ENCODE peak calls at places on chromosomes 3 and 15, in eight cellular contexts. M, P, X, H, D, U, B and A are unnamed samples. For H3K4me1, the result is how much of the 10 kb centered on the place peaks cover.

GRCh38 chr3:129345971-129346370 is 67.3 kb downstream of the HMCES start:
- DNase-seq in P (no peak), D (no peak), M (no peak), X (peak), B (no peak), H (no peak), U (no peak), A (no peak)

GRCh38 chr15:39213385-39213840 is 367.5 kb upstream of the THBS1 start:
- DNase-seq in X (peak), P (no peak), M (peak), U (peak), H (peak), B (peak), D (peak), A (no peak)

GRCh38 chr3:67305160-67305559 is 307.1 kb downstream of the KBTBD8 start:
- DNase-seq in M (no peak), D (no peak), U (no peak), X (no peak), H (no peak), P (no peak), B (no peak), A (no peak)

GRCh38 chr15:52496776-52497470 is 31.8 kb downstream of the MYO5A start:
- DNase-seq in P (no peak), B (no peak), X (no peak), D (peak), H (peak), U (peak), M (no peak), A (no peak)

GRCh38 chr15:74307827-74308642 is 59.4 kb downstream of the CYP11A1 start:
- DNase-seq in X (peak), P (no peak), D (peak), U (peak), M (peak), H (no peak), B (peak), A (no peak)

GRCh38 chr3:45939341-45939771 is 3.9 kb upstream of the CXCR6 start:
- DNase-seq in B (no peak), D (peak), X (peak), U (no peak), H (no peak), P (no peak), M (no peak), A (no peak)

GRCh38 chr3:58013973-58014649 is 5.9 kb downstream of the FLNB start:
- DNase-seq in D (peak), B (peak), U (no peak), X (peak), M (no peak), P (no peak), H (no peak), A (peak)

GRCh38 chr3:49647741-49648140 is 26.4 kb upstream of the APEH start:
- DNase-seq in P (no peak), U (no peak), B (no peak), D (no peak), H (no peak), M (peak), X (no peak), A (peak)

GRCh38 chr3:189309400-189309975 is 137.7 kb downstream of the TPRG1 start:
- DNase-seq in D (no peak), U (no peak), H (no peak), X (no peak), B (no peak), P (no peak), M (no peak), A (no peak)

GRCh38 chr15:45407786-45408185 is 29.4 kb upstream of the GATM start:
- DNase-seq in M (no peak), D (no peak), B (no peak), X (no peak), H (no peak), U (no peak), P (no peak), A (no peak)

GRCh38 chr3:64599651-64600050 is 88.1 kb downstream of the ADAMTS9 start:
- DNase-seq in U (no peak), D (no peak), H (no peak), B (no peak), P (no peak), M (no peak), X (no peak), A (no peak)

GRCh38 chr3:149462653-149463052 is 11.8 kb upstream of the TM4SF4 start:
- DNase-seq in X (no peak), U (no peak), D (no peak), P (no peak), M (no peak), B (no peak), H (no peak), A (no peak)

GRCh38 chr15:39282663-39283208 is 298.1 kb upstream of the THBS1 start:
- DNase-seq in P (no peak), U (no peak), B (no peak), D (no peak), X (no peak), H (no peak), M (no peak), A (no peak)

GRCh38 chr15:22895465-22896190 is 57.2 kb downstream of the NIPA2 start:
- DNase-seq in X (no peak), H (peak), U (peak), P (no peak), D (peak), B (no peak), M (no peak), A (no peak)

GRCh38 chr15:39181901-39182300 is 399.0 kb upstream of the THBS1 start:
- DNase-seq in P (no peak), U (no peak), X (no peak), H (no peak), D (no peak), M (no peak), B (no peak), A (no peak)

GRCh38 chr3:154955907-154956533 is 124.1 kb upstream of the MME start:
- DNase-seq in M (no peak), B (no peak), P (no peak), D (no peak), X (no peak), U (no peak), H (no peak), A (no peak)

GRCh38 chr3:196186661-196187573 is 24.3 kb downstream of the ZDHHC19 start:
- DNase-seq in X (no peak), P (no peak), U (no peak), B (peak), M (no peak), D (peak), H (no peak), A (peak)
- H3K4me3 ChIP-seq in X (no peak), P (peak), U (no peak), B (no peak), M (no peak), D (no peak), H (no peak), A (peak)

GRCh38 chr3:82637574-82637973 is 876.1 kb upstream of the GBE1 start:
- DNase-seq in H (no peak), M (no peak), D (no peak), X (no peak), U (no peak), B (no peak), P (no peak), A (no peak)

GRCh38 chr3:82629937-82630336 is 868.5 kb upstream of the GBE1 start:
- DNase-seq in H (no peak), P (no peak), U (no peak), M (no peak), B (no peak), D (no peak), X (no peak), A (no peak)

GRCh38 chr3:82627733-82628132 is 866.3 kb upstream of the GBE1 start:
- DNase-seq in X (no peak), U (no peak), P (no peak), D (no peak), B (no peak), H (no peak), M (no peak), A (no peak)

GRCh38 chr3:82628385-82629014 is 867.1 kb upstream of the GBE1 start:
- DNase-seq in U (no peak), B (no peak), P (no peak), X (no peak), M (no peak), H (no peak), D (no peak), A (no peak)

DNA sequence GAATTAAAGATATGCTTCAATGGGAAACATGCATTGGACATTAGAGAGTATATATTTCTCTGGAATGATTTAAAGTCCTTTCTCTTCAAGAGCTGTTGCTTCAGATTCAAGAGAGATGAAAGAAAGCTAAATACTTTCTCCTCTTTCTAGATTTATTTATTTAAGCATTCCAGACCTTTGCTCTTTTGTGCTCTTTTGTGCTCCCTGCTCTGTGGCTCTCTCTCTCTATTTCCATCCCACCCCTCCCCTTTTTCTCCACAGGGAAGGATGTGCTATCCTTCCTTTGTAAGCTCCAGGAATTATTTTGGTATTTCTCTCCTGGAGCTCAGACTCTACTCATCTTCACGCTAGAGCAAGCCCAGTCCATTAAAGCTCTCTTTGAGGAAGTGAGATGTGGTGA is 871.9 kb upstream of the GBE1 start:
- DNase-seq in X (no peak), D (peak), H (no peak), P (no peak), M (no peak), U (no peak), B (no peak), A (no peak)
- H3K4me1 ChIP-seq in X (under half), D (under half), H (under half), P (under half), M (under half), U (under half), B (under half), A (under half)

GRCh38 chr15:43777293-43777819 is 590 bp upstream of the ELL3 start:
- DNase-seq in M (peak), D (peak), H (no peak), U (peak), B (peak), X (peak), P (no peak), A (peak)

GRCh38 chr15:43775411-43775965 is 1.3 kb downstream of the ELL3 start:
- DNase-seq in X (no peak), P (no peak), D (peak), U (peak), M (peak), H (peak), B (peak), A (peak)

GRCh38 chr15:43779016-43779415 is 2.2 kb upstream of the ELL3 start:
- DNase-seq in P (no peak), X (no peak), B (no peak), M (no peak), U (no peak), D (no peak), H (no peak), A (no peak)

GRCh38 chr15:43776101-43776717 is 557 bp downstream of the ELL3 start:
- DNase-seq in P (peak), D (peak), X (no peak), B (peak), U (no peak), M (peak), H (no peak), A (no peak)

DNA sequence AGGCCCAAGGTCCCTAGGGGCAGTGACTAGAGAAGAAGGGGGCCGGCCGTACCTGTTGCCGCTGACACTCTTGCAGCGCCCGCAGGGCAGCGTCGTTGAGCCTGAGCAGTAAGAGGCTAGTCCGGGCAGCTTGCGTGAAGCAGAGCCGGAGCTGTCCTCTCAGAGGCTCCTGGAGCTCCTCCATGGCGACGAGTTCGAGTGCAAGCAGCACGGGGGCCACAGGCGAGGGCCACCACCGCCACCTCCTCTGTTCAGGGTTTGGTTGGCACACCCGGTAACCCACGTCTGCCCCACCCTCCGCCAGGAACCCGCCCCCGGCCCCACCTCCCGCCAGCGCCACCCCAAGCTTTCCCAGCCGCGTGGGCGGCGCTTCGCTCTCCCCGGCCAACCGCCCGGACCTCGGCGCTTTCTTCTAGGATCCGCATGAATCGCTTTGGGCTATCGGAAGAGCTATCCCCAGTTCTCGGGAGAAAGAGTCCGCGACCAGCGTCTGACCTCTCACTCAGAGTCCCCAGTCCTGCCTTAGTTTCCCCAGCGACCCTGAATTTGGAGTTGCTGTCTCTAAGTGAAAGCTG is at the start of gene ELL3:
- DNase-seq in B (peak), D (peak), X (peak), M (peak), P (no peak), H (no peak), U (peak), A (peak)
- H3K27ac ChIP-seq in B (peak), D (no peak), X (no peak), M (no peak), P (peak), H (peak), U (peak), A (peak)

GRCh38 chr15:32998182-32998581 is 196.3 kb downstream of the FMN1 start:
- DNase-seq in B (no peak), H (no peak), X (no peak), P (no peak), U (no peak), D (no peak), M (no peak), A (no peak)
- H3K4me3 ChIP-seq in B (no peak), H (no peak), X (no peak), P (no peak), U (no peak), D (no peak), M (no peak), A (no peak)

DNA sequence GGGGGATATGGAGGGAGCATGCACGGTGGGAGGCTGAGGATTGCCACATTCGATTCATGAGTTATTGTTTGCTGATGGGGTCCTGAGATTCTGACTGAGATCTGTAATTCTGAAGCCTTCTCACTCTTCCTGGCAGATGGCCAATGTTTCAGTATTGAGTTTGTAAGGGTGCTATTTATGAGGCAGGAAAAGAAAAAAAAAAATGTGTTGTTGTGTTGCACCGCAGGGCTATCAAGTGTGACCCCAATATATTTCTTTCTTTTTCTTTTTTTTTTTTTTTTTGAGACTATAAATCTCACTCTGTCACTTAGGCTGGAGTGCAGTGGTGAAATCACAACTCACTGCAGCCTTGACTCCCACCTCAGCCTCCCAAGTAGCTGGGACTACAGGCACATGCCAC is 3.2 kb upstream of the SENP2 start:
- DNase-seq in X (no peak), P (no peak), D (no peak), H (no peak), M (no peak), U (no peak), B (no peak), A (no peak)
- H3K4me1 ChIP-seq in X (under half), P (under half), D (under half), H (under half), M (under half), U (under half), B (under half), A (under half)

GRCh38 chr3:65810277-65810676 is 228.4 kb downstream of the MAGI1 start:
- DNase-seq in H (no peak), B (no peak), U (no peak), X (no peak), D (peak), M (no peak), P (no peak), A (no peak)

GRCh38 chr3:65811917-65812316 is 226.8 kb downstream of the MAGI1 start:
- DNase-seq in D (no peak), M (no peak), H (no peak), X (no peak), B (no peak), U (no peak), P (no peak), A (no peak)

GRCh38 chr3:65809641-65810150 is 229.0 kb downstream of the MAGI1 start:
- DNase-seq in B (no peak), H (no peak), U (no peak), M (no peak), X (no peak), D (no peak), P (no peak), A (no peak)

GRCh38 chr3:65808407-65808806 is 230.3 kb downstream of the MAGI1 start:
- DNase-seq in D (no peak), M (no peak), X (no peak), H (no peak), P (no peak), U (peak), B (no peak), A (no peak)

GRCh38 chr3:65811050-65811766 is 227.5 kb downstream of the MAGI1 start:
- DNase-seq in H (no peak), D (no peak), M (no peak), P (no peak), B (no peak), X (peak), U (no peak), A (no peak)
- H3K27ac ChIP-seq in H (no peak), D (no peak), M (no peak), P (no peak), B (no peak), X (no peak), U (no peak), A (no peak)

DNA sequence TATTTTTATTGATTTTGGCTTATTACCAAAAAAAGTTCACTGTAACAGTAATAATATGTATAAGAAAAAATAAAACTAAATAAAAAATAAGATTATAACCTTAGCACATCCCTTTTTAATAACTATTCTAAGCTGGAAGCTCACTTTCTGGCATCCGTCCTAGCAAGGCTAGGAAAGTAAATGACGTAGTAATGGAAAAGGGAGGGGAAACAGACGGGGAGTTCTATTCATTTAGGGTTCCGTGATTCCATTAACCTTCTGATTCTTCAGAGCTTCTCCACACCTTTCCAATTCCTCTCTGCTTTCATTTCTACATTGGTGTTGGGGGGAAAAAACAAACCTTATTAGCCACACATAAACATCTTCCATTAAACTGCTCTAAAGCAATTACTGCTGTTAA is 156.6 kb downstream of the FGF12 start:
- DNase-seq in U (no peak), P (no peak), D (no peak), H (no peak), M (no peak), X (no peak), B (no peak), A (no peak)
- H3K4me3 ChIP-seq in U (peak), P (peak), D (no peak), H (peak), M (no peak), X (peak), B (peak), A (peak)

GRCh38 chr15:68797157-68797556 is 23.5 kb downstream of the ANP32A start:
- DNase-seq in P (no peak), X (no peak), M (no peak), U (no peak), H (no peak), B (no peak), D (no peak), A (no peak)

GRCh38 chr15:68796576-68796975 is 24.1 kb downstream of the ANP32A start:
- DNase-seq in D (no peak), U (no peak), X (peak), M (no peak), H (no peak), B (no peak), P (no peak), A (no peak)

GRCh38 chr15:68800875-68801274 is 19.8 kb downstream of the ANP32A start:
- DNase-seq in H (no peak), B (no peak), X (no peak), D (no peak), U (no peak), P (no peak), M (no peak), A (no peak)

GRCh38 chr15:68797589-68798377 is 22.9 kb downstream of the ANP32A start:
- DNase-seq in U (no peak), X (peak), B (no peak), M (peak), P (no peak), H (no peak), D (peak), A (no peak)

GRCh38 chr15:68798695-68799094 is 22.0 kb downstream of the ANP32A start:
- DNase-seq in X (no peak), U (no peak), H (no peak), B (no peak), P (no peak), M (no peak), D (no peak), A (no peak)
- H3K4me1 ChIP-seq in X (under half), U (under half), H (under half), B (under half), P (under half), M (under half), D (under half), A (under half)